ENCODE peak calls at places on chromosomes 3 and 15, in eight cellular contexts. P is GM12878, M is ELF-1, X is fibroblast of mammary gland, L is astrocyte of the spinal cord, C is HTR-8/SVneo, U is NCI-H345, S is HT-29. F is an unnamed sample.

GRCh38 chr3:37991823-37992222 is 1.2 kb downstream of the VILL start:
- DNase-seq in P (no peak), M (no peak), X (no peak), L (no peak), C (no peak), U (no peak), S (no peak), F (no peak)

GRCh38 chr3:141235661-141236171 is 4.1 kb downstream of the PXYLP1 start:
- DNase-seq in P (no peak), M (no peak), X (no peak), L (no peak), C (no peak), U (no peak), S (peak), F (no peak)

GRCh38 chr15:39934415-39935044 is 615 bp downstream of the EIF2AK4 start:
- DNase-seq in P (no peak), M (no peak), X (peak), L (peak), C (no peak), U (peak), S (no peak), F (no peak)

GRCh38 chr3:46110701-46111493 is 83.6 kb upstream of the XCR1 start:
- DNase-seq in P (peak), M (peak), X (peak), L (peak), C (peak), U (peak), S (peak), F (no peak)

GRCh38 chr15:29636140-29636539 is 186.1 kb downstream of the TJP1 start:
- DNase-seq in P (no peak), M (no peak), X (no peak), L (no peak), C (no peak), U (no peak), S (no peak), F (no peak)

GRCh38 chr3:172836390-172836997 is 86.0 kb downstream of the ECT2 start:
- DNase-seq in P (no peak), M (no peak), X (peak), L (peak), C (peak), U (peak), S (peak), F (no peak)

GRCh38 chr3:141656771-141657170 is 81.3 kb upstream of the RNF7 start:
- DNase-seq in P (no peak), M (no peak), X (peak), L (peak), C (no peak), U (no peak), S (no peak), F (no peak)

GRCh38 chr15:79540551-79540950 is 108.4 kb downstream of the MINAR1 start:
- DNase-seq in P (no peak), M (no peak), X (no peak), L (no peak), C (no peak), U (no peak), S (peak), F (no peak)

GRCh38 chr3:123020709-123021108 is 6.9 kb downstream of the SEMA5B start:
- DNase-seq in P (no peak), M (no peak), X (no peak), L (no peak), C (no peak), U (no peak), S (no peak), F (no peak)

GRCh38 chr3:123757281-123757940 is 126.7 kb downstream of the MYLK start:
- DNase-seq in P (peak), M (no peak), X (no peak), L (no peak), C (no peak), U (no peak), S (peak), F (no peak)

GRCh38 chr3:33377489-33377888 is 62.7 kb downstream of the UBP1 start:
- DNase-seq in P (no peak), M (no peak), X (no peak), L (no peak), C (no peak), U (no peak), S (no peak), F (no peak)

GRCh38 chr3:108629974-108630373 is 40.5 kb downstream of the DZIP3 start:
- DNase-seq in P (no peak), M (no peak), X (no peak), L (no peak), C (no peak), U (no peak), S (no peak), F (no peak)

GRCh38 chr3:127535901-127536817 is 54.4 kb downstream of the TPRA1 start:
- DNase-seq in P (no peak), M (no peak), X (no peak), L (no peak), C (no peak), U (peak), S (no peak), F (no peak)

GRCh38 chr3:11482024-11482423 is 161.7 kb downstream of the VGLL4 start:
- DNase-seq in P (no peak), M (no peak), X (peak), L (peak), C (no peak), U (no peak), S (no peak), F (no peak)

GRCh38 chr3:171810278-171811058 is at the start of gene PLD1:
- DNase-seq in P (no peak), M (no peak), X (peak), L (no peak), C (peak), U (peak), S (peak), F (peak)

GRCh38 chr3:124797426-124797945 is 67.2 kb downstream of the UMPS start:
- DNase-seq in P (no peak), M (no peak), X (no peak), L (no peak), C (no peak), U (no peak), S (no peak), F (no peak)

GRCh38 chr15:90402806-90403205 is 14.8 kb downstream of the IQGAP1 start:
- DNase-seq in P (no peak), M (no peak), X (peak), L (no peak), C (no peak), U (no peak), S (no peak), F (no peak)

GRCh38 chr15:53978248-53978906 is at the start of gene UNC13C:
- DNase-seq in P (no peak), M (peak), X (no peak), L (no peak), C (no peak), U (peak), S (no peak), F (no peak)

GRCh38 chr3:189718215-189718614 is 87.0 kb downstream of the TP63 start:
- DNase-seq in P (no peak), M (no peak), X (no peak), L (no peak), C (no peak), U (no peak), S (no peak), F (no peak)

GRCh38 chr3:14805946-14806537 is 12.7 kb upstream of the FGD5 start:
- DNase-seq in P (no peak), M (no peak), X (no peak), L (no peak), C (no peak), U (no peak), S (no peak), F (no peak)

GRCh38 chr15:91867581-91868026 is 14.1 kb downstream of the SLCO3A1 start:
- DNase-seq in P (no peak), M (peak), X (peak), L (peak), C (peak), U (no peak), S (peak), F (no peak)

GRCh38 chr15:70202756-70203155 is 105.0 kb upstream of the TLE3 start:
- DNase-seq in P (no peak), M (no peak), X (no peak), L (no peak), C (no peak), U (no peak), S (no peak), F (no peak)

GRCh38 chr3:170056710-170057454 is 19.1 kb downstream of the GPR160 start:
- DNase-seq in P (peak), M (no peak), X (no peak), L (no peak), C (no peak), U (no peak), S (no peak), F (no peak)

GRCh38 chr3:66565301-66565700 is 64.5 kb upstream of the LRIG1 start:
- DNase-seq in P (no peak), M (peak), X (no peak), L (no peak), C (no peak), U (no peak), S (no peak), F (no peak)

GRCh38 chr3:62669161-62669560 is 206.1 kb downstream of the CADPS start:
- DNase-seq in P (no peak), M (no peak), X (no peak), L (no peak), C (no peak), U (no peak), S (no peak), F (no peak)

GRCh38 chr15:60966316-60966715 is 262.8 kb downstream of the RORA start:
- DNase-seq in P (no peak), M (no peak), X (peak), L (no peak), C (no peak), U (no peak), S (no peak), F (no peak)

GRCh38 chr3:120615863-120616599 is 19.9 kb downstream of the NDUFB4 start:
- DNase-seq in P (no peak), M (peak), X (peak), L (peak), C (peak), U (no peak), S (no peak), F (no peak)

GRCh38 chr15:67178569-67179210 is 75.8 kb downstream of the AAGAB start:
- DNase-seq in P (no peak), M (peak), X (peak), L (peak), C (peak), U (no peak), S (peak), F (no peak)

GRCh38 chr3:69200384-69201068 is 78.1 kb upstream of the LMOD3 start:
- DNase-seq in P (no peak), M (peak), X (peak), L (peak), C (peak), U (peak), S (peak), F (no peak)

GRCh38 chr3:30681276-30682211 is 75.1 kb downstream of the TGFBR2 start:
- DNase-seq in P (no peak), M (peak), X (peak), L (peak), C (no peak), U (no peak), S (peak), F (no peak)

GRCh38 chr15:57769266-57769665 is 62.8 kb downstream of the POLR2M start:
- DNase-seq in P (no peak), M (peak), X (peak), L (peak), C (no peak), U (no peak), S (no peak), F (no peak)

GRCh38 chr3:150412599-150413069 is 4.5 kb downstream of the TSC22D2 start:
- DNase-seq in P (no peak), M (no peak), X (peak), L (peak), C (no peak), U (no peak), S (peak), F (no peak)

GRCh38 chr3:147390589-147391569 is 15.5 kb downstream of the ZIC4 start:
- DNase-seq in P (no peak), M (peak), X (no peak), L (no peak), C (no peak), U (no peak), S (no peak), F (no peak)

GRCh38 chr15:47523669-47524068 is 193.6 kb upstream of the SEMA6D start:
- DNase-seq in P (no peak), M (no peak), X (peak), L (peak), C (no peak), U (no peak), S (no peak), F (no peak)

GRCh38 chr3:134242649-134243637 is 7.7 kb downstream of the RYK start:
- DNase-seq in P (no peak), M (peak), X (peak), L (peak), C (peak), U (no peak), S (peak), F (no peak)

F was measured in effector memory CD8-positive, alpha-beta T cell.